ENCODE peak calls at places on chromosomes 13 and 19, in seven cellular contexts. R is left ventricle myocardium inferior, W is IMR-90, U is GM12864, P is WERI-Rb-1, C is choroid plexus epithelial cell, Z is GM23338. F is an unnamed sample.

GRCh38 chr19:16886305-16886880 is 2.4 kb upstream of the F2RL3 start:
- DNase-seq in R (peak), W (peak), U (no peak), P (no peak), C (peak), Z (no peak), F (no peak)

GRCh38 chr13:99827011-99827410 is 144.6 kb downstream of the ZIC5 start:
- DNase-seq in R (no peak), W (no peak), U (no peak), P (no peak), C (no peak), Z (no peak), F (no peak)

GRCh38 chr13:94345374-94346195 is 133.9 kb downstream of the DCT start:
- DNase-seq in R (no peak), W (peak), U (no peak), P (peak), C (peak), Z (no peak), F (no peak)

GRCh38 chr19:48591021-48591420 is 15.5 kb upstream of the SPACA4 start:
- DNase-seq in R (no peak), W (no peak), U (no peak), P (no peak), C (peak), Z (peak), F (no peak)

GRCh38 chr13:20714563-20715339 is 11.3 kb downstream of the IL17D start:
- DNase-seq in R (peak), W (peak), U (no peak), P (no peak), C (peak), Z (no peak), F (no peak)

GRCh38 chr19:35513231-35513974 is at the start of gene DMKN:
- DNase-seq in R (no peak), W (peak), U (no peak), P (no peak), C (peak), Z (peak), F (no peak)

GRCh38 chr13:44389856-44390255 is 16.2 kb downstream of the SERP2 start:
- DNase-seq in R (no peak), W (no peak), U (no peak), P (no peak), C (no peak), Z (no peak), F (no peak)

GRCh38 chr19:48629599-48630288 is 7.4 kb downstream of the DBP start:
- DNase-seq in R (peak), W (no peak), U (no peak), P (no peak), C (peak), Z (peak), F (no peak)

GRCh38 chr19:45306522-45307027 is 16.1 kb downstream of the CKM start:
- DNase-seq in R (no peak), W (no peak), U (no peak), P (no peak), C (no peak), Z (peak), F (no peak)

GRCh38 chr19:5046339-5047039 is 77.6 kb downstream of the KDM4B start:
- DNase-seq in R (no peak), W (peak), U (no peak), P (no peak), C (peak), Z (no peak), F (no peak)

GRCh38 chr19:6006896-6007295 is 29.0 kb upstream of the RANBP3 start:
- DNase-seq in R (no peak), W (no peak), U (no peak), P (no peak), C (no peak), Z (no peak), F (no peak)

GRCh38 chr13:87129602-87130300 is 541.4 kb upstream of the SLITRK5 start:
- DNase-seq in R (no peak), W (peak), U (no peak), P (no peak), C (peak), Z (no peak), F (no peak)

GRCh38 chr13:98174995-98175394 is 2.1 kb downstream of the RNF113B start:
- DNase-seq in R (no peak), W (peak), U (no peak), P (no peak), C (peak), Z (no peak), F (no peak)

GRCh38 chr19:15432018-15432494 is 13.3 kb upstream of the AKAP8L start:
- DNase-seq in R (no peak), W (no peak), U (no peak), P (no peak), C (no peak), Z (peak), F (peak)

GRCh38 chr19:48271531-48272151 is 1.8 kb downstream of the ZNF114 start:
- DNase-seq in R (peak), W (peak), U (no peak), P (no peak), C (peak), Z (peak), F (peak)

GRCh38 chr19:30227661-30228112 is 144.5 kb upstream of the ZNF536 start:
- DNase-seq in R (peak), W (peak), U (no peak), P (peak), C (peak), Z (peak), F (peak)

GRCh38 chr19:39816287-39817048 is 17.5 kb downstream of the DYRK1B start:
- DNase-seq in R (no peak), W (no peak), U (no peak), P (no peak), C (no peak), Z (no peak), F (no peak)

GRCh38 chr13:31594056-31594455 is 145.3 kb upstream of the RXFP2 start:
- DNase-seq in R (no peak), W (no peak), U (no peak), P (no peak), C (no peak), Z (no peak), F (no peak)

GRCh38 chr19:17754634-17755532 is 3.6 kb downstream of the FCHO1 start:
- DNase-seq in R (no peak), W (no peak), U (peak), P (no peak), C (no peak), Z (no peak), F (peak)

GRCh38 chr13:101875717-101876393 is 423.4 kb downstream of the ITGBL1 start:
- DNase-seq in R (no peak), W (peak), U (no peak), P (no peak), C (peak), Z (no peak), F (no peak)

GRCh38 chr13:26965058-26965380 is 204.4 kb upstream of the GPR12 start:
- DNase-seq in R (no peak), W (no peak), U (no peak), P (no peak), C (no peak), Z (no peak), F (no peak)

GRCh38 chr13:95552539-95553270 is at the start of gene CLDN10:
- DNase-seq in R (no peak), W (no peak), U (no peak), P (no peak), C (no peak), Z (peak), F (no peak)
- TF ChIP-seq CTCF in R (peak), W (no peak), U (peak), P (no peak), C (no peak), Z (peak), F (no peak)

GRCh38 chr19:57803594-57804325 is 11.0 kb downstream of the ZNF552 start:
- DNase-seq in R (no peak), W (peak), U (no peak), P (no peak), C (peak), Z (peak), F (peak)

GRCh38 chr19:57807541-57807940 is 7.2 kb downstream of the ZNF552 start:
- DNase-seq in R (no peak), W (no peak), U (no peak), P (no peak), C (peak), Z (no peak), F (no peak)

GRCh38 chr19:57802269-57802668 is 12.4 kb downstream of the ZNF552 start:
- DNase-seq in R (no peak), W (no peak), U (no peak), P (no peak), C (no peak), Z (peak), F (peak)

GRCh38 chr19:57800696-57801095 is 14.0 kb downstream of the ZNF552 start:
- DNase-seq in R (no peak), W (no peak), U (no peak), P (peak), C (no peak), Z (peak), F (no peak)

DNA sequence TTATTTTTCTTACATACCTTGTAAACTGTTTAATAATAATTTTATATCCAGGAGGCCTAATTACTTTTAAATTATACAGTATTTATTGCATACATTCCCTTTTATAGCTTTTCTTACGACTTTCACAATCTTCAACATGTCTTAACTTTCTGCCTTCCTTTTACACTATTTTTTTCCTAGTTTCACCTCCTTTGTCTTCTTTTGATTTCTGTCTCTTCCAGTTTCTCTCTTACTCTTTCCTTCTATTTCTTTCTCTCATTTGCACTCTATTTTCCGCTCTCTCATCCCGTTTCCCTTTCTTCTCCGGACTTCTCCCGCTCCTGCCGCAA is 11.5 kb downstream of the ZNF552 start:
- DNase-seq in R (no peak), W (no peak), U (no peak), P (no peak), C (no peak), Z (peak), F (no peak)
- H3K4me3 ChIP-seq in R (peak), W (peak), U (no peak), P (no peak), C (peak), Z (peak), F (no peak)

GRCh38 chr13:111984349-111984748 is 82.6 kb upstream of the SOX1 start:
- DNase-seq in R (no peak), W (no peak), U (no peak), P (no peak), C (no peak), Z (no peak), F (no peak)
- TF ChIP-seq CTCF in R (no peak), W (no peak), U (no peak), P (no peak), C (no peak), Z (no peak), F (no peak)

GRCh38 chr13:42574011-42574410 is at the start of gene TNFSF11:
- DNase-seq in R (no peak), W (no peak), U (no peak), P (no peak), C (peak), Z (peak), F (peak)
- H3K4me3 ChIP-seq in R (peak), W (no peak), U (peak), P (no peak), C (peak), Z (peak), F (peak)

DNA sequence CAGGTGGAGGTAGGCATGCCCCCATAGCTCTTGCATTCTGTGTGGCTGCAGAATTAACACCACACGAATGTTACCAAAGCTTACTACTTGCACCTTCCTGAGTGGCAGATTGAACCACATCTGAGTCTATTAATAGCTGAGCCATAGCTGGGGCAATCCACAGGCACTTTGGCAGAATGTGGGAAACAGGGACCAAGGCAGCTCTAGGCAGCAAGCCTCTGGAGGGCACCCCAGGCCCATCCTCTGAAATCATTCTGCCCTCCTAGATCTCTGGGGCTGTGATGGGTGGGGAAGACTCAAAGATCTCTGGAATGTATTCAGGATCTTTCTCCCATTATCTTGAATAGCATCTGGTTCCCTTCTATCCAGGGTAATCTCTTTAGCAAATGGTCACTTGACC is 139.3 kb downstream of the TNFRSF19 start:
- DNase-seq in R (no peak), W (peak), U (no peak), P (no peak), C (peak), Z (no peak), F (no peak)
- TF ChIP-seq CTCF in R (peak), W (peak), U (peak), P (peak), C (peak), Z (no peak), F (peak)

DNA sequence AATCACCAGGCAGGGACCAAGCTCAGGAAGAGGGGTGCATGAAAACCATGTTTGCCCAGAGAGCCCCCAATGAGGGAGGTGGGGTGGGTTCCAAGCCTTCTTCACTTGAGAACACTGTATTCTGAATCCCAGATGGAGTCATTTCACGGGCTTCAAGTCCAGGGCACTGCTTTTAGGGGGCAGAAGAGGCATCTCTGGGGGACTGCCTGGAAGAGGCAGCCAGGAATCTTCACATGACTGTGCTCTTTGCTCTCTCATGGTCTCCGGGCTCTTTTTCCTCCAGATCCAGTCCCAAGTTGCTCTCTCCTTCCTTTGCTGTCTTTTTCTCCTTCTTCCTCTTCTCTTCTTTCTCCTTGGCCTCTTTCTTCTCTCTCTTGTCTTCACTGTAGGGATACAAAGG is 5.7 kb downstream of the SMIM24 start:
- DNase-seq in R (no peak), W (no peak), U (no peak), P (no peak), C (no peak), Z (no peak), F (no peak)
- H3K4me3 ChIP-seq in R (no peak), W (no peak), U (no peak), P (no peak), C (no peak), Z (no peak), F (no peak)

F was measured in GM06990.